ENCODE peak calls at places on chromosomes 3 and 15, in eight cellular contexts. Y is GM12892; N is kidney; S is naive thymus-derived CD8-positive, alpha-beta T cell; Z is GM04504; F is BJ; C is pons; J is nephron progenitor cell. P is an unnamed sample.

GRCh38 chr15:76987896-76988860 is 6.7 kb upstream of the PSTPIP1 start:
- DNase-seq in Y (peak), N (no peak), S (no peak), Z (no peak), F (no peak), C (peak), J (no peak), P (peak)

GRCh38 chr15:25710184-25710583 is 152.9 kb downstream of the ATP10A start:
- DNase-seq in Y (peak), N (no peak), S (peak), Z (no peak), F (no peak), C (no peak), J (peak), P (peak)

GRCh38 chr15:73388256-73388781 is 19.6 kb upstream of the HCN4 start:
- DNase-seq in Y (no peak), N (no peak), S (no peak), Z (no peak), F (peak), C (no peak), J (no peak), P (no peak)

GRCh38 chr3:111859061-111859973 is at the start of gene PHLDB2:
- DNase-seq in Y (peak), N (peak), S (peak), Z (peak), F (no peak), C (no peak), J (peak), P (peak)

GRCh38 chr3:128515967-128516366 is 23.0 kb upstream of the GATA2 start:
- DNase-seq in Y (no peak), N (no peak), S (no peak), Z (no peak), F (no peak), C (no peak), J (no peak), P (no peak)

GRCh38 chr3:169659096-169659521 is 4.4 kb downstream of the MECOM start:
- DNase-seq in Y (no peak), N (no peak), S (no peak), Z (no peak), F (no peak), C (no peak), J (peak), P (no peak)

GRCh38 chr15:79916424-79916823 is 19.6 kb upstream of the MTHFS start:
- DNase-seq in Y (no peak), N (no peak), S (no peak), Z (no peak), F (no peak), C (no peak), J (no peak), P (no peak)

GRCh38 chr15:65362491-65362890 is 15.3 kb downstream of the IGDCC3 start:
- DNase-seq in Y (no peak), N (peak), S (no peak), Z (no peak), F (no peak), C (no peak), J (no peak), P (no peak)

GRCh38 chr15:73991260-73991659 is 835 bp downstream of the STOML1 start:
- DNase-seq in Y (no peak), N (peak), S (no peak), Z (peak), F (no peak), C (peak), J (no peak), P (no peak)

GRCh38 chr3:104452697-104453096 is 914.0 kb upstream of the ALCAM start:
- DNase-seq in Y (no peak), N (no peak), S (no peak), Z (no peak), F (no peak), C (no peak), J (no peak), P (no peak)

GRCh38 chr3:85626662-85627061 is 667.9 kb downstream of the CADM2 start:
- DNase-seq in Y (no peak), N (no peak), S (no peak), Z (no peak), F (no peak), C (no peak), J (no peak), P (no peak)

GRCh38 chr3:53320697-53321096 is 26.6 kb downstream of the DCP1A start:
- DNase-seq in Y (no peak), N (no peak), S (no peak), Z (no peak), F (no peak), C (no peak), J (no peak), P (no peak)

GRCh38 chr3:141738636-141739363 is 702 bp downstream of the RNF7 start:
- DNase-seq in Y (no peak), N (no peak), S (no peak), Z (no peak), F (peak), C (peak), J (no peak), P (no peak)

GRCh38 chr3:122890077-122890484 is 95.2 kb downstream of the SLC49A4 start:
- DNase-seq in Y (no peak), N (peak), S (no peak), Z (peak), F (no peak), C (peak), J (peak), P (no peak)

GRCh38 chr3:125960456-125961288 is 8.3 kb upstream of the ROPN1B start:
- DNase-seq in Y (peak), N (peak), S (no peak), Z (no peak), F (no peak), C (no peak), J (no peak), P (no peak)

GRCh38 chr3:183774631-183775030 is 50.7 kb downstream of the MAP6D1 start:
- DNase-seq in Y (no peak), N (no peak), S (no peak), Z (no peak), F (no peak), C (no peak), J (no peak), P (no peak)

GRCh38 chr3:9399746-9400145 is 2.3 kb downstream of the SETD5 start:
- DNase-seq in Y (no peak), N (peak), S (no peak), Z (peak), F (peak), C (peak), J (peak), P (no peak)

GRCh38 chr15:91689377-91689776 is 164.1 kb upstream of the SLCO3A1 start:
- DNase-seq in Y (no peak), N (no peak), S (no peak), Z (no peak), F (no peak), C (no peak), J (no peak), P (no peak)

GRCh38 chr3:193879099-193879863 is 256.7 kb upstream of the HES1 start:
- DNase-seq in Y (no peak), N (no peak), S (no peak), Z (no peak), F (no peak), C (no peak), J (no peak), P (no peak)

GRCh38 chr3:48738926-48739616 is 22.1 kb upstream of the IP6K2 start:
- DNase-seq in Y (no peak), N (peak), S (no peak), Z (no peak), F (no peak), C (no peak), J (no peak), P (no peak)

GRCh38 chr3:156307704-156308103 is 187.3 kb downstream of the KCNAB1 start:
- DNase-seq in Y (no peak), N (no peak), S (no peak), Z (no peak), F (no peak), C (no peak), J (no peak), P (no peak)

GRCh38 chr3:174342941-174343431 is 516.1 kb upstream of the NAALADL2 start:
- DNase-seq in Y (no peak), N (no peak), S (no peak), Z (no peak), F (no peak), C (no peak), J (no peak), P (no peak)

P was measured in GM19239.